ENCODE peak calls at places on chromosome 1, in five cellular contexts. I is naive thymus-derived CD4-positive, alpha-beta T cell; O is NAMALWA; S is activated gamma-delta T cell treated with Interleukin-2 at 50 U/mL for 16 hours; A is EL. W is an unnamed sample.

GRCh38 chr1:85576642-85577420 is 3.7 kb upstream of the CCN1 start:
- DNase-seq in S (peak; percentile 12), O (no peak), A (peak; percentile 93), I (no peak), W (no peak)

GRCh38 chr1:212089560-212090163 is 54.1 kb downstream of the DTL start:
- DNase-seq in I (no peak), A (no peak), O (no peak), S (no peak), W (no peak)

GRCh38 chr1:234875328-234875952 is 253.2 kb downstream of the TOMM20 start:
- DNase-seq in I (no peak), S (no peak), A (no peak), O (no peak), W (no peak)

GRCh38 chr1:181179980-181180964 is 91.8 kb downstream of the IER5 start:
- DNase-seq in I (peak; percentile 51), S (no peak), A (peak; percentile 17), O (peak; percentile 81), W (no peak)

GRCh38 chr1:246447501-246447900 is 59.6 kb downstream of the SMYD3 start:
- DNase-seq in S (no peak), O (no peak), A (peak; percentile 26), I (no peak), W (no peak)

GRCh38 chr1:227779021-227779441 is 36.4 kb upstream of the PRSS38 start:
- DNase-seq in S (no peak), O (no peak), A (no peak), I (no peak), W (no peak)

GRCh38 chr1:178458203-178458602 is 38.6 kb downstream of the CLEC20A start:
- DNase-seq in S (no peak), O (no peak), A (no peak), I (no peak), W (no peak)

GRCh38 chr1:210608766-210609165 is 280.1 kb downstream of the HHAT start:
- DNase-seq in A (no peak), S (no peak), I (no peak), O (peak; percentile 1), W (no peak)

GRCh38 chr1:219523411-219523810 is 89.5 kb downstream of the ZC3H11B start:
- DNase-seq in A (no peak), O (no peak), S (no peak), I (no peak), W (no peak)

GRCh38 chr1:27144349-27144748 is 10.6 kb downstream of the SLC9A1 start:
- DNase-seq in S (no peak), I (no peak), A (no peak), O (no peak), W (no peak)

GRCh38 chr1:218425647-218426342 is 80.7 kb downstream of the TGFB2 start:
- DNase-seq in S (no peak), I (no peak), O (no peak), A (peak; percentile 61), W (peak; percentile 75)

GRCh38 chr1:201714542-201715276 is 114.2 kb upstream of the IPO9 start:
- DNase-seq in I (no peak), O (no peak), A (peak; percentile 100), S (no peak), W (peak; percentile 92)

GRCh38 chr1:61427516-61427915 is 297.4 kb downstream of the TM2D1 start:
- DNase-seq in O (no peak), S (no peak), A (no peak), I (no peak), W (no peak)

GRCh38 chr1:34974626-34975025 is 10.5 kb downstream of the TMEM35B start:
- DNase-seq in S (no peak), A (no peak), O (no peak), I (no peak), W (no peak)

W was measured in epithelial cell of prostate.